ENCODE peak calls at places on chromosomes 5 and 9, in five cellular contexts. J is kidney glomerular epithelial cell, L is AG08396, V is HEK293T, E is endodermal cell. A is an unnamed sample.

GRCh38 chr5:142618125-142618524 is 67.8 kb downstream of the FGF1 start:
- DNase-seq in J (peak; percentile 59), L (peak; percentile 43), V (no peak), E (no peak), A (peak; percentile 87)

GRCh38 chr5:172602712-172603289 is 38.3 kb upstream of the NEURL1B start:
- DNase-seq in J (no peak), L (peak; percentile 32), V (no peak), E (peak; percentile 41), A (no peak)

GRCh38 chr5:119319890-119320289 is 35.9 kb upstream of the TNFAIP8 start:
- DNase-seq in J (no peak), L (no peak), V (no peak), E (no peak), A (no peak)

GRCh38 chr5:140131967-140132409 is 6.3 kb downstream of the IGIP start:
- DNase-seq in J (peak; percentile 91), L (peak; percentile 81), V (no peak), E (no peak), A (peak; percentile 95)

GRCh38 chr5:98999631-99000030 is 70.8 kb upstream of the CHD1 start:
- DNase-seq in J (no peak), L (no peak), V (no peak), E (no peak), A (no peak)

GRCh38 chr9:91191443-91192378 is 170.0 kb downstream of the AUH start:
- DNase-seq in J (no peak), L (no peak), V (no peak), E (no peak), A (no peak)

GRCh38 chr9:16985559-16986348 is 115.3 kb upstream of the BNC2 start:
- DNase-seq in J (no peak), L (peak; percentile 81), V (no peak), E (no peak), A (no peak)

GRCh38 chr9:120392711-120393110 is 187.3 kb downstream of the CDK5RAP2 start:
- DNase-seq in J (no peak), L (no peak), V (no peak), E (peak; percentile 17), A (no peak)

GRCh38 chr9:127763918-127764384 is 14.5 kb downstream of the SH2D3C start:
- DNase-seq in J (no peak), L (no peak), V (no peak), E (peak; percentile 86), A (no peak)

GRCh38 chr9:136798708-136799078 is 2.6 kb downstream of the CCDC183 start:
- DNase-seq in J (no peak), L (no peak), V (no peak), E (no peak), A (no peak)

GRCh38 chr5:150788974-150789373 is 10.4 kb downstream of the SMIM3 start:
- DNase-seq in J (no peak), L (no peak), V (no peak), E (no peak), A (no peak)

GRCh38 chr5:91499943-91500531 is 116.9 kb upstream of the ARRDC3 start:
- DNase-seq in J (peak; percentile 54), L (peak; percentile 25), V (peak; percentile 44), E (no peak), A (peak; percentile 53)

GRCh38 chr5:146873186-146873917 is 5.2 kb downstream of the PPP2R2B start:
- DNase-seq in J (no peak), L (no peak), V (no peak), E (no peak), A (no peak)

GRCh38 chr5:1718669-1719068 is 81.0 kb downstream of the MRPL36 start:
- DNase-seq in J (no peak), L (no peak), V (no peak), E (no peak), A (no peak)

GRCh38 chr9:134889386-134890214 is 9.0 kb downstream of the FCN2 start:
- DNase-seq in J (no peak), L (no peak), V (no peak), E (no peak), A (no peak)

GRCh38 chr5:84274585-84275468 is 109.9 kb downstream of the EDIL3 start:
- DNase-seq in J (no peak), L (peak; percentile 2), V (peak; percentile 23), E (peak; percentile 75), A (peak; percentile 33)

GRCh38 chr5:149439899-149440655 is 61.0 kb upstream of the IL17B start:
- DNase-seq in J (peak; percentile 94), L (no peak), V (peak; percentile 46), E (peak; percentile 90), A (peak; percentile 96)

GRCh38 chr5:91144491-91145232 is 238.5 kb downstream of the ARRDC3 start:
- DNase-seq in J (no peak), L (no peak), V (no peak), E (no peak), A (no peak)

GRCh38 chr5:149036168-149036567 is 26.7 kb downstream of the SH3TC2 start:
- DNase-seq in J (no peak), L (no peak), V (no peak), E (no peak), A (no peak)

GRCh38 chr5:65903581-65903980 is 22.8 kb upstream of the ERBIN start:
- DNase-seq in J (no peak), L (no peak), V (no peak), E (no peak), A (no peak)

GRCh38 chr5:17316973-17317459 is 99.6 kb downstream of the BASP1 start:
- DNase-seq in J (no peak), L (no peak), V (no peak), E (no peak), A (no peak)

GRCh38 chr5:1479581-1480188 is 34.4 kb upstream of the SLC6A3 start:
- DNase-seq in J (no peak), L (peak; percentile 85), V (peak; percentile 68), E (peak; percentile 80), A (peak; percentile 15)

GRCh38 chr9:96496368-96497116 is 46.6 kb downstream of the HABP4 start:
- DNase-seq in J (no peak), L (no peak), V (no peak), E (no peak), A (no peak)

GRCh38 chr5:157603333-157604190 is 28.0 kb upstream of the ADAM19 start:
- DNase-seq in J (peak; percentile 53), L (peak; percentile 55), V (no peak), E (no peak), A (peak; percentile 87)

GRCh38 chr9:4290427-4290837 is 9.4 kb downstream of the GLIS3 start:
- DNase-seq in J (no peak), L (no peak), V (no peak), E (no peak), A (peak; percentile 22)

GRCh38 chr9:95876595-95876994 is 1.1 kb downstream of the ERCC6L2 start:
- DNase-seq in J (peak; percentile 35), L (no peak), V (no peak), E (no peak), A (no peak)

GRCh38 chr5:65126192-65126591 is 355.5 kb downstream of the ADAMTS6 start:
- DNase-seq in J (no peak), L (peak; percentile 51), V (no peak), E (peak; percentile 59), A (no peak)

GRCh38 chr5:140267201-140267540 is 35.7 kb downstream of the PFDN1 start:
- DNase-seq in J (no peak), L (no peak), V (no peak), E (no peak), A (no peak)

GRCh38 chr5:28281381-28281780 is 1243.0 kb upstream of the CDH9 start:
- DNase-seq in J (no peak), L (no peak), V (no peak), E (no peak), A (no peak)

GRCh38 chr5:115377468-115378217 is 81.2 kb upstream of the CCDC112 start:
- DNase-seq in J (peak; percentile 91), L (peak; percentile 53), V (no peak), E (no peak), A (peak; percentile 95)

GRCh38 chr5:151093476-151093889 is 12.6 kb upstream of the TNIP1 start:
- DNase-seq in J (peak; percentile 80), L (peak; percentile 74), V (no peak), E (no peak), A (peak; percentile 93)

GRCh38 chr9:109171926-109172325 is 4.9 kb upstream of the FRRS1L start:
- DNase-seq in J (no peak), L (no peak), V (no peak), E (no peak), A (no peak)